ENCODE peak calls at places on chromosomes 11 and 22, in nine cellular contexts. L, C, T, N, G, X, E, F and U are unnamed samples.

GRCh38 chr22:46088541-46089311 is 61.6 kb upstream of the PPARA start:
- DNase-seq in E (no peak), F (no peak), X (peak; percentile 47), C (no peak), L (no peak), G (peak; percentile 63), T (no peak), N (no peak), U (no peak)

GRCh38 chr11:23021287-23021863 is 161.1 kb upstream of the CCDC179 start:
- DNase-seq in G (peak; percentile 47), E (peak; percentile 38), F (no peak), N (peak; percentile 21), X (no peak), C (no peak), L (peak; percentile 34), T (peak; percentile 4), U (no peak)

GRCh38 chr11:35602160-35602793 is 16.0 kb upstream of the FJX1 start:
- DNase-seq in F (no peak), T (no peak), C (no peak), E (no peak), L (no peak), N (no peak), G (no peak), X (no peak), U (no peak)

GRCh38 chr11:33699515-33700424 is 856 bp downstream of the C11orf91 start:
- DNase-seq in F (no peak), E (no peak), C (no peak), T (peak; percentile 68), X (no peak), L (no peak), G (no peak), N (no peak), U (no peak)

GRCh38 chr11:57432714-57433163 is 5.8 kb upstream of the SLC43A3 start:
- DNase-seq in C (no peak), T (peak; percentile 79), F (no peak), E (no peak), L (no peak), G (peak; percentile 86), X (no peak), N (peak; percentile 40), U (no peak)

GRCh38 chr11:123060265-123061000 is 1.5 kb downstream of the HSPA8 start:
- DNase-seq in E (no peak), N (no peak), T (no peak), F (no peak), X (no peak), L (no peak), C (no peak), G (no peak), U (no peak)

GRCh38 chr22:37661160-37661924 is 2.8 kb downstream of the PDXP start:
- DNase-seq in T (no peak), G (peak; percentile 74), E (no peak), F (no peak), C (no peak), N (peak; percentile 50), X (no peak), L (no peak), U (no peak)

GRCh38 chr11:13010737-13011342 is 1.7 kb downstream of the RASSF10 start:
- DNase-seq in E (peak; percentile 50), G (no peak), L (peak; percentile 27), T (no peak), X (no peak), F (no peak), N (no peak), C (peak; percentile 27), U (no peak)

DNA sequence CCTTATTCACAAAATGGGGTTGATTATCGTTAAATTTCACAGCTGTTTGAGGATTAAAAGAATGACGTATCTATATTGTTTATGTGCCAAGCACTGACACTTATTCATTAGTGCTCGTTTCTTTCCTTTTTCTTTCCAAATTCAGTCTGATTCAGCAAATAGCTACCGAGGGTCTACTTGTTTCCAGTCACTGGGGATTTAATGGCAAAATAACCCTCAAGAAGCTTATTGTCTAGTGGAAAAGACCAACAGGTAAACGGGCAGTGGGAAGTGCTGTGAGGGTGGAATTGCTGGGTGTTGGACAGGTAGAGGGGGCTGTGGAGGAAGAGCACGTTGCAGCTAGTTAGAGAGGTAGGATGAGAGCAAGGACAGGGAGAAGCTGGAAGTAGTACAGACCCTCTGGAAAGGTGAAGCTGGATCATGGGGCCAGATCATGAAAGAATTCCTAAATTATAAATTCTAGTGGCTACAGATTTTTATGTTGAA is 48.3 kb upstream of the BIRC3 start:
- DNase-seq in X (no peak), E (no peak), N (no peak), G (no peak), T (no peak), F (no peak), C (no peak), L (no peak), U (no peak)
- TF ChIP-seq CTCF in X (no peak), E (no peak), N (no peak), G (no peak), T (no peak), F (no peak), C (no peak), L (no peak), U (no peak)

GRCh38 chr11:115168229-115168671 is 336.0 kb downstream of the CADM1 start:
- DNase-seq in L (no peak), T (no peak), G (no peak), C (no peak), E (no peak), N (no peak), X (no peak), F (no peak), U (no peak)

GRCh38 chr11:115170133-115170815 is 333.9 kb downstream of the CADM1 start:
- DNase-seq in C (peak; percentile 28), E (peak; percentile 58), N (peak; percentile 37), T (peak; percentile 5), L (peak; percentile 10), F (no peak), X (no peak), G (peak; percentile 25), U (no peak)

GRCh38 chr11:115164774-115165173 is 339.4 kb downstream of the CADM1 start:
- DNase-seq in F (no peak), X (no peak), T (no peak), G (no peak), C (no peak), N (no peak), E (no peak), L (no peak), U (no peak)

GRCh38 chr11:115168686-115169085 is 335.5 kb downstream of the CADM1 start:
- DNase-seq in X (no peak), E (no peak), G (no peak), C (no peak), T (no peak), L (no peak), F (no peak), N (no peak), U (no peak)

DNA sequence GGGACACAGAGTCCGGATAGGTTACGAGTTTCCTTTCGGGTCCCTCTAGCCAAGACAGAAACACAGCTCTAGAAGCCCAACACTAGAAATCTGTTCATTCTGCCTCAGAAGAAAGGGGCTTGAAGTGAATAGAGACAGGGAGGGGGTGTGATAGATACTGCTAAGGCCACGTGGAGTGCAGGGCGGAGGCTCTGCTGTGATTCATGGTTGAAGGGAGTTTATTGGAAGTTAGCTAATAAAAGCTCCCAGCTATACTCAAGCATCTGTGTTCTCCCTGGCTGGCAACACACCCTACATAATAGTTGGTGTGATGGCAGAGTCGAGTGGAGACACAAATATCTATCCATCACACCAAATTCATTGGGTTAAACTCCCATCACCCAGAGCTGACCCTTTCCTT is 337.4 kb downstream of the CADM1 start:
- DNase-seq in L (no peak), G (no peak), N (no peak), C (no peak), X (no peak), E (no peak), T (no peak), F (no peak), U (no peak)
- TF ChIP-seq CTCF in L (no peak), G (no peak), N (no peak), C (no peak), X (no peak), E (no peak), T (no peak), F (no peak), U (no peak)

DNA sequence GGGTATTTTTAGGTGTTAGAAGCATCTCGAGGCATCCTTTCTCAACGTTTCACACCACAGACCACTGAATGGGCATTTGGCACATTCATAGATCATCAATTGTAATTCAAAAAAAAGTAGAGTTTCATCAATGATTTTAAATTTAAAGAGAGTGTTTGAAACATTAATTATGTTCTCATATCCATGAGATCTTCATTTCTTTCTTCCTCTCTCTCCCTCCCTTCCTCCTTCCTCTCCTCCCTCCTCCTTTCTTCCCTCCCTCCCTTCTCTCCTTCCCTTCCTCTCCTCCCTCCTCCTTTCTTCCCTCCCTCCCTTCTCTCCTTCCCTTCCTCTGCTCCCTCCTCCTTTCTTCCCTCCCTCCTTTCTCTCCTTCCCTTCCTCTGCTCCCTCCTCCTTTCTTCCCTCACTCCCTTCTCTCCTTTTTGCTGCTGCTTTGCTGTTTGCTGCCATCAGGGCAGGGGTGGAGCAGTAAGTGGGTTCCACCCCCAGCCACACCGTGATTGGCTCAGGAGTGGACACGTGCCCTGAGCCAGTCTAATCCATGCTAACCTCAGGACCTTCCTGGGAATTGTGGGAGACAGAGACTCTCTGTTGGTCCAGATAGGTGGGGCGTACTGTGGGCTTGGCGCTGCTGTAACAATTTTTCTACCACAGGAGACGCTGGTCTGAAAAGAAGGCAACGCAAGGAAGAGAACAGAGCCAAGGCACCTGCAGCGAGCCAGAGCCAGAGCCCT is 33.8 kb upstream of the APOBEC3A start:
- DNase-seq in N (no peak), L (peak; percentile 87), G (peak; percentile 69), F (peak; percentile 71), E (no peak), C (no peak), T (no peak), X (peak; percentile 73), U (peak; percentile 28)
- TF ChIP-seq CTCF in N (no peak), L (no peak), G (peak; percentile 31), F (no peak), E (no peak), C (no peak), T (no peak), X (peak; percentile 28), U (peak; percentile 40)

GRCh38 chr11:92596596-92597317 is 372.1 kb downstream of the FAT3 start:
- DNase-seq in G (no peak), F (no peak), C (no peak), T (no peak), L (no peak), X (no peak), E (no peak), N (no peak), U (no peak)

GRCh38 chr11:92591551-92591950 is 366.9 kb downstream of the FAT3 start:
- DNase-seq in F (no peak), L (no peak), T (no peak), X (no peak), E (no peak), C (no peak), G (no peak), N (no peak), U (no peak)

GRCh38 chr11:92589512-92589911 is 364.9 kb downstream of the FAT3 start:
- DNase-seq in E (no peak), G (no peak), C (no peak), T (no peak), X (no peak), F (no peak), L (no peak), N (no peak), U (no peak)

DNA sequence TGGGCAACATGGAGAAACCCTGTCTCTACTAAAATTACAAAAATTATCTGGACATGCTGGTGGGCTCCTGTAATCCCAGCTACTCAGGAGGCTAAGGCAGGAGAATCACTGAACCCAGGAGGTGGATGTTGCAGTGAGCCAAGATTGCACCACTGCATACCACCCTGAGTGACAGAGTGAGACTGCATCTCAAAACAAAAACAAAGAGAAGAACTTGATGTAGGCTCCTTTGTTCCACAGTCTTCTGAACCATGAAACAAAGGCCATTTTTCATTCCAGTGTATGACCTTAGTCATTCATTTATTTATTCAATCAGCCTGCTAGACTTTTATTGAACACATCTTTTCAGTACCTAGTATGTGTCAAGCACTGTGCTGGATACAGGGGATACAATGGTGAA is 369.6 kb downstream of the FAT3 start:
- DNase-seq in C (no peak), E (no peak), F (no peak), X (no peak), T (no peak), N (no peak), L (no peak), G (no peak), U (no peak)
- TF ChIP-seq CTCF in C (no peak), E (no peak), F (no peak), X (no peak), T (no peak), N (no peak), L (no peak), G (no peak), U (no peak)